ENCODE peak calls at places on chromosomes 5 and 9, in five cellular contexts. C, P, M, L and K are unnamed samples. For H3K27me3, the result is how much of the 10 kb centered on the place peaks cover.

GRCh38 chr9:38417003-38417965 is 7.0 kb downstream of the IGFBPL1 start:
- DNase-seq in L (no peak), M (no peak), P (peak), C (no peak), K (peak)

GRCh38 chr5:141010047-141010793 is 41.0 kb upstream of the PCDHB1 start:
- DNase-seq in L (no peak), M (no peak), P (no peak), C (no peak), K (no peak)

GRCh38 chr9:22278426-22278825 is 168.2 kb upstream of the DMRTA1 start:
- DNase-seq in M (no peak), P (no peak), L (no peak), C (no peak), K (no peak)

GRCh38 chr5:1731091-1731639 is 68.5 kb downstream of the MRPL36 start:
- DNase-seq in M (no peak), C (no peak), L (no peak), P (peak), K (no peak)

GRCh38 chr9:95036676-95037075 is 280.8 kb downstream of the FANCC start:
- DNase-seq in M (no peak), P (no peak), C (no peak), L (no peak), K (no peak)

GRCh38 chr9:98318834-98319478 is 63.5 kb upstream of the TBC1D2 start:
- DNase-seq in M (no peak), L (no peak), C (peak), P (no peak), K (peak)

GRCh38 chr9:125749951-125750655 is 2.9 kb downstream of the PBX3 start:
- DNase-seq in P (no peak), C (peak), L (no peak), M (no peak), K (no peak)

GRCh38 chr5:99116526-99116925 is 187.7 kb upstream of the CHD1 start:
- DNase-seq in L (no peak), P (no peak), M (no peak), C (no peak), K (no peak)

GRCh38 chr9:72586388-72587160 is 65.2 kb downstream of the TMC1 start:
- DNase-seq in M (no peak), P (no peak), C (peak), L (no peak), K (no peak)

GRCh38 chr9:80410106-80410505 is 838.3 kb downstream of the TLE4 start:
- DNase-seq in P (peak), M (no peak), L (no peak), C (no peak), K (no peak)

GRCh38 chr9:18638448-18639249 is 164.7 kb downstream of the ADAMTSL1 start:
- DNase-seq in L (no peak), M (no peak), C (peak), P (no peak), K (no peak)

GRCh38 chr9:83307051-83307724 is 231.0 kb downstream of the FRMD3 start:
- DNase-seq in P (no peak), C (no peak), M (no peak), L (no peak), K (no peak)

DNA sequence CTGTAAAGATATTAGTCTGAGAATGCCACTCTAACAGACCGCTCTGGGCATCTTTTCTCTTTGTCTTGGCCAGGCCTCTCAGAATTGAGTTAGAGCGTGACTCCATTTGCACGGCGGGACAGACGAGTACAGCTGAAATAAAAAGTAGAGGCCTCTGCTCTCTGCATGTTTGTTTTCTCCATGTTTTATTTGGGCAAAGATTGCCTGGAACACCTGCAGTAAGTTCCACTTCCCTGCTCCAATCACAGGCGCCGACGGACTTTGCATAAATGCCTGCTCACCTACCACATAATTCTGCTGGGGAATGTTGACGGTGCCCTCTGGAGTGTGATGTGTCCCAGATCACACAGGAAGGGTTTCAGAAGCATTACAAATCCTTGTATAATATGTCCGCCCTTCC is 10.6 kb downstream of the SPOCK1 start:
- DNase-seq in L (no peak), C (no peak), M (no peak), P (no peak), K (no peak)
- TF ChIP-seq CTCF in L (no peak), C (no peak), M (no peak), P (no peak), K (no peak)

DNA sequence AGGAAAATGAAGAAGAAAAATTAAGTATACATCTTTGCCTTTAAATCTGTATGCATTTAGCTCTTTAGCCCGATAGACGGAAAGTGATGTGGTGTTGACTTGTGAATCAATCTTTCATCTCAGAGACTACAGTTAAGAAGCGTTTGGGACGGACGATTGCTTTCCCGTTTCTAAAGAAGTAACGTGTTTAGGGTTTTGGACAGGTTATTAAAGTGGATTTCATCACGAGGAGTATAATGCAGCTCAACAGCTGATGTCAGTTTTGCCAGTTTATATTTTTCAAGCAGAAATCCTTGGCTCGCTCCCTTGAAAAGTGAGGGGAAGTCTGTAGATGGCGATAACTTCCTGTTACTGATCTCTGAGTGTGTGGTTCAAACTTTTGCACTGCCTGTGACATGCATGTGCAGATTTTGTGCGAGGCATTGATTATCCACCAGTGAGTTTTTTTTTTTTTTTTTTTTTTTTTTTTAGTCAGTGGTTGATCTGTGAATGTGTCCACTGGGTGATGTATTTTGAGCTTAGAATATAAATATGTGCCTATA is 1.1 kb downstream of the ADCY2 start:
- DNase-seq in P (no peak), C (no peak), L (no peak), M (no peak), K (peak)
- H3K27me3 ChIP-seq in P (under half), C (under half), L (under half), M (under half), K (under half)

GRCh38 chr5:172769598-172770373 is 1.2 kb downstream of the DUSP1 start:
- DNase-seq in P (no peak), L (no peak), M (peak), C (peak), K (no peak)

GRCh38 chr5:172770374-172770674 is 671 bp downstream of the DUSP1 start:
- DNase-seq in C (no peak), L (no peak), M (no peak), P (no peak), K (no peak)

GRCh38 chr5:172771439-172772111 is 580 bp upstream of the DUSP1 start:
- DNase-seq in P (no peak), C (no peak), M (no peak), L (no peak), K (no peak)

GRCh38 chr5:172772112-172772906 is 1.3 kb upstream of the DUSP1 start:
- DNase-seq in P (peak), M (peak), L (peak), C (peak), K (peak)

GRCh38 chr5:172770675-172771438 is at the start of gene DUSP1:
- DNase-seq in M (peak), L (peak), P (peak), C (peak), K (peak)
- TF ChIP-seq CTCF in M (peak), L (peak), P (peak), C (no peak), K (peak)

GRCh38 chr5:45508155-45508554 is 188.0 kb downstream of the HCN1 start:
- DNase-seq in L (no peak), C (no peak), P (no peak), M (no peak), K (no peak)

GRCh38 chr5:45507174-45507573 is 189.0 kb downstream of the HCN1 start:
- DNase-seq in P (no peak), C (no peak), M (no peak), L (no peak), K (peak)

DNA sequence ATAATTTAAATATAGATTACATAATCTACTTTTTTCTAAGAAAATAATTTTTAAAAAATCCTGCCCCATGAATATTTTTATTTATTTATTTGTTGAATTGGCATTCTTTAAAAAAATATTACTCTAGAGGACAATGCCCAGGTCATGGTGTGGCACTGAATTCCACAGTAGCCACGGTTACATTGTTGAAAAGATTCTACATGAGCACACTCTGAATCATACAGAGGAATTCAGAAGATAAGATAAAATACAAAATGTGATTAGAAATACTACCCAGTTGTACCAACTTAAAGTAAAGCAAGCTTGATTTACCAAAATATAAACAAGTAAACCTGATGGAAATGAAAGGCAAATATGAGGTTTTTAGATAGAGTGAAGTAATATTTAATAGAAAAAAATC is 183.7 kb downstream of the HCN1 start:
- DNase-seq in P (no peak), C (no peak), M (no peak), L (no peak), K (no peak)
- H3K27me3 ChIP-seq in P (under half), C (under half), M (under half), L (under half), K (under half)

GRCh38 chr9:78003730-78004129 is 27.9 kb downstream of the GNAQ start:
- DNase-seq in P (no peak), C (no peak), M (no peak), L (no peak), K (no peak)

GRCh38 chr9:78006734-78007133 is 24.9 kb downstream of the GNAQ start:
- DNase-seq in L (no peak), P (no peak), M (no peak), C (no peak), K (no peak)

GRCh38 chr9:78001946-78002731 is 29.5 kb downstream of the GNAQ start:
- DNase-seq in P (no peak), L (no peak), C (peak), M (no peak), K (no peak)

GRCh38 chr9:78005231-78006002 is 26.2 kb downstream of the GNAQ start:
- DNase-seq in C (no peak), L (no peak), M (no peak), P (no peak), K (no peak)

DNA sequence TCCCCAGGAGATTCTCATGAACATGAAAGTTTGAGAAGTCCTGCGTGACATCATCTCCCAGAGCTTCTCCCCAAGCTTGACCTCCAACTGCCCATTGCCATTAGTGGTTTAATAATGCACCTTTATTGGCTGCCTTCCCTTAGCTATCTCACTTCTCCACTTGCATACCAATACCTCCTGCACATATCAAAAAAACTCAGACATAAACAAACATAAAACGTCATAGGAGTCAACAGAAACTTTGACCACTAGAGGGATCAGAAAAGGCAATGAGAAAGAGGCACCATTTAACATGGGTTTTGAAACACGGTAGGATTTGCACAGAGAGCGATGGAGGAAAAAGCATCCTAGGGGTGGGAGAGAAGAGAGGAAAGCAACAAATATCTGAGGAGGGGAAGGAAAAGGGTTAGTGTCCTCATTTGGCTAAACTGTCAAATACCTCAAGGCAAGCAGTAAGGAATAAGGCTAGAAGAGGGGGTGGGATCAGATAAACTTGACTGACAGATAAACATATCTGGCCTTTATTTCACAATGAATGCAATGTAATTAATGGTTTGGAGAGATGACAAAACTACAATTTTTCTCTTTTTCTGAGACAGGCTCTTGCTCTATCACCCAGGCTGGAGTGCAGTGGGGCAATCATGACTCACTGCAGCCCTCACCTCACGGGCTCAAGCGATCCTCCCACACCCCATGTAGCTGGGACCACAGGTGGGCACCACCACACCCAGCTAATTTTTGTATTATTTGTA is 27.0 kb downstream of the GNAQ start:
- DNase-seq in C (peak), P (no peak), M (no peak), L (no peak), K (no peak)
- TF ChIP-seq CTCF in C (no peak), P (peak), M (no peak), L (no peak), K (no peak)

DNA sequence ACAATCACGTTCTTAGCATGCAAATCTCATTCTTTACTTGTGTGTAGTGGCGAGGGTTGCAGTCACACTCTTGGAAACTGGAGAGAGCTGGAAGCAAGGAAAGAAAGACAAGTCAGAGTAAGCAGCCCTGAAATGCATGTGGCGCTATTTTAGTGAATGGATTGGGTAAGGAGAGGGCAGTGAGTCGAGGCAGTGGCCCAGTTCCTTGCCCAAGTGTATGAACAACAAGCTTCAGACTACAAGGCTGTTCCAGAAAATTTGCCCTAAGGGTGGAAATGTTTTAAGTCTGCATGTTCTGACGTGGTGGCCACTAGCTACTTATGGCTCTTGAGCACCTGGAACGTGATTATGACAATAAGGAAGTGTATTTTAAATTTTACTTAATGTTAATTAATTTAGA is 59.4 kb upstream of the PTPN3 start:
- DNase-seq in L (no peak), M (no peak), P (no peak), C (no peak), K (no peak)
- H3K27me3 ChIP-seq in L (under half), M (under half), P (under half), C (under half), K (half or more)

GRCh38 chr5:42993516-42994284 is 46.4 kb downstream of the ANXA2R start:
- DNase-seq in P (peak), M (no peak), L (no peak), C (peak), K (no peak)
- TF ChIP-seq CTCF in P (no peak), M (no peak), L (no peak), C (no peak), K (no peak)